ENCODE peak calls at places on chromosome 11, in six cellular contexts. V, N, J, I, U and Q are unnamed samples.

GRCh38 chr11:47408598-47409439 is 429 bp downstream of the SLC39A13 start:
- DNase-seq in V (peak; percentile 85), N (peak; percentile 51), J (no peak), I (peak; percentile 38), U (no peak), Q (peak; percentile 96)

GRCh38 chr11:29173660-29174062 is 843.2 kb downstream of the KCNA4 start:
- DNase-seq in V (no peak), N (no peak), J (no peak), I (no peak), U (no peak), Q (no peak)

GRCh38 chr11:117121176-117121575 is 22.9 kb upstream of the PAFAH1B2 start:
- DNase-seq in V (no peak), N (no peak), J (no peak), I (no peak), U (no peak), Q (no peak)

GRCh38 chr11:9990221-9990973 is 303.6 kb downstream of the SBF2 start:
- DNase-seq in V (no peak), N (no peak), J (no peak), I (no peak), U (no peak), Q (no peak)

GRCh38 chr11:89452780-89453179 is 38.4 kb downstream of the NOX4 start:
- DNase-seq in V (no peak), N (no peak), J (no peak), I (no peak), U (no peak), Q (no peak)

GRCh38 chr11:44305643-44306468 is 4.1 kb downstream of the ALX4 start:
- DNase-seq in V (no peak), N (peak; percentile 52), J (no peak), I (peak; percentile 20), U (no peak), Q (peak; percentile 82)

GRCh38 chr11:48141475-48142100 is 75.0 kb upstream of the OR4B1 start:
- DNase-seq in V (no peak), N (no peak), J (no peak), I (no peak), U (no peak), Q (no peak)

GRCh38 chr11:68956142-68956541 is 24.6 kb downstream of the MRGPRD start:
- DNase-seq in V (peak; percentile 69), N (no peak), J (no peak), I (no peak), U (peak; percentile 74), Q (no peak)

GRCh38 chr11:100525635-100526034 is 161.5 kb upstream of the ARHGAP42 start:
- DNase-seq in V (no peak), N (no peak), J (no peak), I (no peak), U (no peak), Q (no peak)

GRCh38 chr11:10325398-10326079 is 20.7 kb downstream of the ADM start:
- DNase-seq in V (no peak), N (no peak), J (no peak), I (no peak), U (no peak), Q (no peak)

GRCh38 chr11:19846654-19847330 is 134.2 kb downstream of the NAV2 start:
- DNase-seq in V (no peak), N (no peak), J (no peak), I (no peak), U (no peak), Q (no peak)

GRCh38 chr11:33742249-33742851 is 6.1 kb upstream of the CD59 start:
- DNase-seq in V (no peak), N (no peak), J (no peak), I (no peak), U (no peak), Q (no peak)

GRCh38 chr11:75853971-75854370 is 39.0 kb downstream of the UVRAG start:
- DNase-seq in V (no peak), N (no peak), J (no peak), I (no peak), U (no peak), Q (no peak)

GRCh38 chr11:134571301-134571700 is 159.3 kb upstream of the B3GAT1 start:
- DNase-seq in V (peak; percentile 27), N (no peak), J (no peak), I (no peak), U (no peak), Q (no peak)

GRCh38 chr11:48005133-48005532 is 24.8 kb downstream of the PTPRJ start:
- DNase-seq in V (no peak), N (no peak), J (no peak), I (no peak), U (no peak), Q (peak; percentile 15)

GRCh38 chr11:23124249-23124648 is 264.0 kb upstream of the CCDC179 start:
- DNase-seq in V (no peak), N (no peak), J (no peak), I (no peak), U (no peak), Q (no peak)

GRCh38 chr11:120344302-120345004 is 8.2 kb downstream of the ARHGEF12 start:
- DNase-seq in V (no peak), N (no peak), J (no peak), I (peak; percentile 18), U (peak; percentile 36), Q (no peak)

GRCh38 chr11:118661425-118662301 is 17.8 kb downstream of the TREH start:
- DNase-seq in V (no peak), N (no peak), J (no peak), I (no peak), U (no peak), Q (no peak)

GRCh38 chr11:72841397-72841796 is 27.2 kb downstream of the ATG16L2 start:
- DNase-seq in V (no peak), N (no peak), J (no peak), I (no peak), U (no peak), Q (no peak)

GRCh38 chr11:120316880-120317688 is 8.0 kb upstream of the TLCD5 start:
- DNase-seq in V (peak; percentile 78), N (peak; percentile 91), J (peak; percentile 97), I (peak; percentile 90), U (no peak), Q (no peak)

GRCh38 chr11:120516461-120517389 is 5.2 kb downstream of the GRIK4 start:
- DNase-seq in V (peak; percentile 60), N (no peak), J (no peak), I (no peak), U (no peak), Q (peak; percentile 71)

GRCh38 chr11:74721479-74721835 is 9.8 kb downstream of the CHRDL2 start:
- DNase-seq in V (no peak), N (no peak), J (no peak), I (no peak), U (no peak), Q (no peak)

GRCh38 chr11:62792193-62792575 is 378 bp upstream of the TMEM223 start:
- DNase-seq in V (peak; percentile 81), N (no peak), J (no peak), I (peak; percentile 29), U (no peak), Q (peak; percentile 85)

GRCh38 chr11:119592642-119593041 is 136.4 kb downstream of the NECTIN1 start:
- DNase-seq in V (peak; percentile 70), N (no peak), J (peak; percentile 69), I (no peak), U (no peak), Q (no peak)

GRCh38 chr11:27459191-27459590 is 13.4 kb downstream of the LGR4 start:
- DNase-seq in V (no peak), N (no peak), J (no peak), I (no peak), U (no peak), Q (no peak)

GRCh38 chr11:46246514-46246913 is 30.9 kb upstream of the CREB3L1 start:
- DNase-seq in V (no peak), N (no peak), J (no peak), I (no peak), U (no peak), Q (no peak)

DNA sequence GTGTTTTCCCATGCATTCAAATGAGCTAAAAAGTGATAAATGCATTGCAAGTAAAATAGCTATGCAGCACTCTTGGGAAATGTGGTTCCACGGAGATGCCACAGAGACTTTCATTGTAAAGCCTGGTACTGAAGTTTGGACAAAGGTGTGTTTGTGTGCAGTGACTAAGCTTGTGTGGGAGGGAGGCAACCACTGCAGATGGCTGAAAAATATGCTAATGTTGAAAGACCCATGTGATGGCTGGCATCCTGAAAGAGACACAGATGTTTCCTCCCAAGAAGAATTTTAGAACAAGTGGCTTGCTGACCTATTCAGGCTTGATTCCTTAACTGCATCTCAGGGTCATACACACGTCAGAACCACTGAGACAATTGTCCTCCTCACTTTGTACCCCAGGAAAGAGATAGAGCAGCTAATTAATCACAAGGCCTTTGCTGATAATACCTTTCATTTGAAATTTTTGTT is 73.8 kb downstream of the FAM76B start:
- DNase-seq in V (no peak), N (no peak), J (no peak), I (no peak), U (no peak), Q (no peak)
- TF ChIP-seq POLR2AphosphoS5 in V (no peak), N (no peak), J (no peak), I (no peak), U (no peak), Q (no peak)

GRCh38 chr11:12112150-12112520 is 1.7 kb downstream of the MICAL2 start:
- DNase-seq in V (no peak), N (no peak), J (no peak), I (no peak), U (no peak), Q (no peak)

GRCh38 chr11:12112731-12113130 is 2.3 kb downstream of the MICAL2 start:
- DNase-seq in V (no peak), N (no peak), J (no peak), I (no peak), U (no peak), Q (no peak)

GRCh38 chr11:12113294-12113693 is 2.9 kb downstream of the MICAL2 start:
- DNase-seq in V (no peak), N (no peak), J (no peak), I (no peak), U (no peak), Q (no peak)

GRCh38 chr11:12116425-12117032 is 6.1 kb downstream of the MICAL2 start:
- DNase-seq in V (no peak), N (no peak), J (no peak), I (no peak), U (no peak), Q (no peak)

DNA sequence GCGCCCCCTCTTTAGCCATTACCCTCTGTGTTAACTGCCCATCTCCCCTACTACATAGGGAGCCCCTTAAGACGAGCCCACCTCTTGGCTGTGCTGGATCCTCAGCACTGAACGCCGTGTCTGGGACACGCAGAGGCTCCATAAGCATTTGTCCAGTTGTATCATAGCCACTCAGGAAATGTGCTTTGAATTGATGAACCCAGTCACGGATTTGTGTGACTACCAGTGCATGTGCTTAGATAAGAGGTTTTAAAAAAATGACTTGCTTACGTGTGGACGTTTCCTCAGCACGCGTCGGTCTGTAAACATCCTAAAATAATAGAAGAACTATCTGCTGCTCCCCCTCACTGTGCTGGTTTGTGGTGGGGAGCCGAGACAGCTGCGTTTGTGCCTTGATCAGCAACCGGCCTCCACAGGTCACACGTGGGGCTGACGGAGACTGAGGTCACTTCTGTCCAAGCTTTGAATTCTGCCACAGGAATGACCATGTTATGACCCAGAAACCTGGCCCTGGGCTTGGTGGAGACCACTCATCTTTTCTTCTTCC is 4.2 kb downstream of the MICAL2 start:
- DNase-seq in V (no peak), N (no peak), J (no peak), I (no peak), U (no peak), Q (no peak)
- TF ChIP-seq POLR2A in V (no peak), N (no peak), J (no peak), I (peak; percentile 24), U (no peak), Q (no peak)

GRCh38 chr11:6385046-6385777 is 5.1 kb upstream of the SMPD1 start:
- DNase-seq in V (no peak), N (no peak), J (no peak), I (no peak), U (no peak), Q (no peak)
- TF ChIP-seq POLR2AphosphoS5 in V (no peak), N (no peak), J (no peak), I (no peak), U (no peak), Q (no peak)

GRCh38 chr11:6608011-6608410 is 4.0 kb downstream of the TAF10 start:
- DNase-seq in V (peak; percentile 70), N (no peak), J (no peak), I (no peak), U (no peak), Q (peak; percentile 64)
- TF ChIP-seq POLR2A in V (no peak), N (no peak), J (no peak), I (no peak), U (peak; percentile 8), Q (no peak)